ENCODE peak calls at places on chromosomes 3 and 15, in eight cellular contexts. One of them, this sample, is unnamed.

GRCh38 chr15:92653836-92654524 is 1.6 kb downstream of the FAM174B start:
- DNase-seq in neuronal stem cell: no peak
- DNase-seq in tibial artery: no peak
- DNase-seq in stomach: peak; percentile 80
- DNase-seq in Panc1: no peak
- DNase-seq in lower lobe of right lung: no peak
- DNase-seq in psoas muscle: no peak
- DNase-seq in effector memory CD4-positive, alpha-beta T cell: no peak
- DNase-seq in this sample: no peak

GRCh38 chr3:70982274-70982673 is 601.3 kb downstream of the FOXP1 start:
- DNase-seq in neuronal stem cell: no peak
- DNase-seq in tibial artery: no peak
- DNase-seq in stomach: no peak
- DNase-seq in Panc1: no peak
- DNase-seq in lower lobe of right lung: no peak
- DNase-seq in psoas muscle: no peak
- DNase-seq in effector memory CD4-positive, alpha-beta T cell: no peak
- DNase-seq in this sample: no peak

GRCh38 chr15:50257924-50258323 is 7.6 kb downstream of the HDC start:
- DNase-seq in neuronal stem cell: no peak
- DNase-seq in tibial artery: no peak
- DNase-seq in stomach: no peak
- DNase-seq in Panc1: no peak
- DNase-seq in lower lobe of right lung: no peak
- DNase-seq in psoas muscle: no peak
- DNase-seq in effector memory CD4-positive, alpha-beta T cell: no peak
- DNase-seq in this sample: no peak

GRCh38 chr15:88651971-88652370 is 13.2 kb downstream of the ISG20 start:
- DNase-seq in neuronal stem cell: no peak
- DNase-seq in tibial artery: peak; percentile 64
- DNase-seq in stomach: no peak
- DNase-seq in Panc1: no peak
- DNase-seq in lower lobe of right lung: no peak
- DNase-seq in psoas muscle: no peak
- DNase-seq in effector memory CD4-positive, alpha-beta T cell: no peak
- DNase-seq in this sample: no peak

GRCh38 chr3:23751485-23751811 is 54.3 kb upstream of the UBE2E1 start:
- DNase-seq in neuronal stem cell: peak; percentile 60
- DNase-seq in tibial artery: no peak
- DNase-seq in stomach: no peak
- DNase-seq in Panc1: no peak
- DNase-seq in lower lobe of right lung: no peak
- DNase-seq in psoas muscle: no peak
- DNase-seq in effector memory CD4-positive, alpha-beta T cell: no peak
- DNase-seq in this sample: no peak

GRCh38 chr15:32706704-32707103 is 11.1 kb upstream of the GREM1 start:
- DNase-seq in neuronal stem cell: no peak
- DNase-seq in tibial artery: no peak
- DNase-seq in stomach: no peak
- DNase-seq in Panc1: no peak
- DNase-seq in lower lobe of right lung: no peak
- DNase-seq in psoas muscle: no peak
- DNase-seq in effector memory CD4-positive, alpha-beta T cell: no peak
- DNase-seq in this sample: no peak

GRCh38 chr3:123405936-123406510 is 42.9 kb downstream of the ADCY5 start:
- DNase-seq in neuronal stem cell: no peak
- DNase-seq in tibial artery: no peak
- DNase-seq in stomach: no peak
- DNase-seq in Panc1: no peak
- DNase-seq in lower lobe of right lung: no peak
- DNase-seq in psoas muscle: no peak
- DNase-seq in effector memory CD4-positive, alpha-beta T cell: no peak
- DNase-seq in this sample: peak; percentile 21

GRCh38 chr3:110526732-110527727 is 544.6 kb upstream of the NECTIN3 start:
- DNase-seq in neuronal stem cell: peak; percentile 40
- DNase-seq in tibial artery: no peak
- DNase-seq in stomach: no peak
- DNase-seq in Panc1: no peak
- DNase-seq in lower lobe of right lung: no peak
- DNase-seq in psoas muscle: no peak
- DNase-seq in effector memory CD4-positive, alpha-beta T cell: no peak
- DNase-seq in this sample: no peak

GRCh38 chr3:47781326-47781684 is 388 bp downstream of the SMARCC1 start:
- DNase-seq in neuronal stem cell: peak; percentile 53
- DNase-seq in tibial artery: peak; percentile 81
- DNase-seq in stomach: peak; percentile 63
- DNase-seq in Panc1: no peak
- DNase-seq in lower lobe of right lung: peak; percentile 79
- DNase-seq in psoas muscle: peak; percentile 73
- DNase-seq in effector memory CD4-positive, alpha-beta T cell: peak; percentile 54
- DNase-seq in this sample: peak; percentile 81

GRCh38 chr15:45143946-45144345 is 14.2 kb downstream of the DUOX1 start:
- DNase-seq in neuronal stem cell: no peak
- DNase-seq in tibial artery: no peak
- DNase-seq in stomach: no peak
- DNase-seq in Panc1: no peak
- DNase-seq in lower lobe of right lung: no peak
- DNase-seq in psoas muscle: no peak
- DNase-seq in effector memory CD4-positive, alpha-beta T cell: no peak
- DNase-seq in this sample: no peak

GRCh38 chr3:108157275-108157674 is 64.9 kb downstream of the IFT57 start:
- DNase-seq in neuronal stem cell: no peak
- DNase-seq in tibial artery: no peak
- DNase-seq in stomach: no peak
- DNase-seq in Panc1: no peak
- DNase-seq in lower lobe of right lung: no peak
- DNase-seq in psoas muscle: no peak
- DNase-seq in effector memory CD4-positive, alpha-beta T cell: no peak
- DNase-seq in this sample: no peak

GRCh38 chr3:17030438-17030837 is 145.7 kb downstream of the PLCL2 start:
- DNase-seq in neuronal stem cell: no peak
- DNase-seq in tibial artery: no peak
- DNase-seq in stomach: no peak
- DNase-seq in Panc1: no peak
- DNase-seq in lower lobe of right lung: no peak
- DNase-seq in psoas muscle: no peak
- DNase-seq in effector memory CD4-positive, alpha-beta T cell: no peak
- DNase-seq in this sample: no peak

GRCh38 chr3:72951259-72951722 is 45.3 kb upstream of the PPP4R2 start:
- DNase-seq in neuronal stem cell: no peak
- DNase-seq in tibial artery: no peak
- DNase-seq in stomach: no peak
- DNase-seq in Panc1: no peak
- DNase-seq in lower lobe of right lung: no peak
- DNase-seq in psoas muscle: no peak
- DNase-seq in effector memory CD4-positive, alpha-beta T cell: no peak
- DNase-seq in this sample: no peak
- H3K4me3 ChIP-seq in neuronal stem cell: no peak overlapping the region
- H3K4me3 ChIP-seq in tibial artery: no peak overlapping the region
- H3K4me3 ChIP-seq in stomach: no peak overlapping the region
- H3K4me3 ChIP-seq in Panc1: no peak overlapping the region
- H3K4me3 ChIP-seq in lower lobe of right lung: no peak overlapping the region
- H3K4me3 ChIP-seq in psoas muscle: no peak overlapping the region
- H3K4me3 ChIP-seq in effector memory CD4-positive, alpha-beta T cell: no peak overlapping the region
- H3K4me3 ChIP-seq in this sample: no peak overlapping the region

DNA sequence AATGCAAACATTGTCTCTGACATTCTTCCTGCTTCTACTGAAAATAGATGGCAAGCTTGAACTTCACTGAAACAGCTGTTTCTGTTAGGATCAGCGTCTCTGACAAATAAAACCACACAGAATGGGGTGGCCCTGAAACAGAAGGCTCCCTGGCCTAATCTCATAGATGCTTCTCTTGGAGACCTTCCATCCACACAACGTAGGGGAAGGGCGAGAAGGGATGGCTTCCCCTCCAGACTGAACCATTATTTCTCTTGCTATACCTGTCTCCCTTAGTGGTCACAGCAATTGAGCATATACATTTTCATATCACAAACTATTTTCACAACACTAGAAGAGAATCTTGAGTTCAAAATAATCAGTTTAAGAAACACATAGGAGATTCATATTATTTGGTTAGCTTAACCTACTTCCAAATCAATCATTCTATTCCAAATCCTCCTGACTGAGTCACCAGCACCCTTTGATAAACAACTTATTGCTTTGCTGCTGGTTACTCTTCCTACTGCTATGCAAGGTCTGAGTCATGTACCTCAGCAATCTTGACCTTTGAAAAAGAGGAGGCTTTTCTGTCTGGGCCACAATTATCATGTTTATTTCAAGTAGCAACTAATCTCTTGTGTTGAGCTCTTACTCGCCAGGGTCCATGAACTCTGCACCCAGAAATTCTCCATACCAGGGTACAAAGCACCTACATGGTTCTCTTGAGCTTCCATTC is 45.5 kb downstream of the CBLB start:
- DNase-seq in neuronal stem cell: no peak
- DNase-seq in tibial artery: no peak
- DNase-seq in stomach: no peak
- DNase-seq in Panc1: no peak
- DNase-seq in lower lobe of right lung: no peak
- DNase-seq in psoas muscle: no peak
- DNase-seq in effector memory CD4-positive, alpha-beta T cell: no peak
- DNase-seq in this sample: no peak
- H3K27ac ChIP-seq in neuronal stem cell: no peak overlapping the region
- H3K27ac ChIP-seq in tibial artery: peak overlapping the region; percentile 19
- H3K27ac ChIP-seq in stomach: peak overlapping the region; percentile 65
- H3K27ac ChIP-seq in Panc1: no peak overlapping the region
- H3K27ac ChIP-seq in lower lobe of right lung: peak overlapping the region; percentile 8
- H3K27ac ChIP-seq in psoas muscle: peak overlapping the region; percentile 59
- H3K27ac ChIP-seq in effector memory CD4-positive, alpha-beta T cell: no peak overlapping the region
- H3K27ac ChIP-seq in this sample: peak overlapping the region; percentile 36

GRCh38 chr15:64894395-64895056 is 17.2 kb upstream of the ANKDD1A start:
- DNase-seq in neuronal stem cell: no peak
- DNase-seq in tibial artery: no peak
- DNase-seq in stomach: peak; percentile 61
- DNase-seq in Panc1: no peak
- DNase-seq in lower lobe of right lung: peak; percentile 57
- DNase-seq in psoas muscle: peak; percentile 22
- DNase-seq in effector memory CD4-positive, alpha-beta T cell: peak; percentile 79
- DNase-seq in this sample: peak; percentile 68

GRCh38 chr15:64895285-64896065 is 16.2 kb upstream of the ANKDD1A start:
- DNase-seq in neuronal stem cell: no peak
- DNase-seq in tibial artery: no peak
- DNase-seq in stomach: peak; percentile 31
- DNase-seq in Panc1: no peak
- DNase-seq in lower lobe of right lung: peak; percentile 55
- DNase-seq in psoas muscle: peak; percentile 32
- DNase-seq in effector memory CD4-positive, alpha-beta T cell: no peak
- DNase-seq in this sample: peak; percentile 55

GRCh38 chr15:64891546-64891945 is 20.2 kb upstream of the ANKDD1A start:
- DNase-seq in neuronal stem cell: no peak
- DNase-seq in tibial artery: no peak
- DNase-seq in stomach: no peak
- DNase-seq in Panc1: no peak
- DNase-seq in lower lobe of right lung: no peak
- DNase-seq in psoas muscle: no peak
- DNase-seq in effector memory CD4-positive, alpha-beta T cell: no peak
- DNase-seq in this sample: no peak

GRCh38 chr15:64893481-64894394 is 18.0 kb upstream of the ANKDD1A start:
- DNase-seq in neuronal stem cell: peak; percentile 95
- DNase-seq in tibial artery: peak; percentile 97
- DNase-seq in stomach: peak; percentile 91
- DNase-seq in Panc1: no peak
- DNase-seq in lower lobe of right lung: peak; percentile 95
- DNase-seq in psoas muscle: peak; percentile 95
- DNase-seq in effector memory CD4-positive, alpha-beta T cell: peak; percentile 94
- DNase-seq in this sample: peak; percentile 96

GRCh38 chr15:64892850-64893403 is 18.8 kb upstream of the ANKDD1A start:
- DNase-seq in neuronal stem cell: no peak
- DNase-seq in tibial artery: no peak
- DNase-seq in stomach: no peak
- DNase-seq in Panc1: no peak
- DNase-seq in lower lobe of right lung: peak; percentile 62
- DNase-seq in psoas muscle: no peak
- DNase-seq in effector memory CD4-positive, alpha-beta T cell: no peak
- DNase-seq in this sample: peak; percentile 49
- H3K4me3 ChIP-seq in neuronal stem cell: no peak overlapping the region
- H3K4me3 ChIP-seq in tibial artery: no peak overlapping the region
- H3K4me3 ChIP-seq in stomach: no peak overlapping the region
- H3K4me3 ChIP-seq in Panc1: no peak overlapping the region
- H3K4me3 ChIP-seq in lower lobe of right lung: peak overlapping the region; percentile 46
- H3K4me3 ChIP-seq in psoas muscle: no peak overlapping the region
- H3K4me3 ChIP-seq in effector memory CD4-positive, alpha-beta T cell: peak overlapping the region; percentile 8
- H3K4me3 ChIP-seq in this sample: no peak overlapping the region

GRCh38 chr15:81175496-81175895 is 21.2 kb upstream of the IL16 start:
- DNase-seq in neuronal stem cell: no peak
- DNase-seq in tibial artery: no peak
- DNase-seq in stomach: no peak
- DNase-seq in Panc1: no peak
- DNase-seq in lower lobe of right lung: no peak
- DNase-seq in psoas muscle: no peak
- DNase-seq in effector memory CD4-positive, alpha-beta T cell: no peak
- DNase-seq in this sample: no peak

GRCh38 chr15:81178365-81178764 is 18.3 kb upstream of the IL16 start:
- DNase-seq in neuronal stem cell: no peak
- DNase-seq in tibial artery: no peak
- DNase-seq in stomach: no peak
- DNase-seq in Panc1: no peak
- DNase-seq in lower lobe of right lung: no peak
- DNase-seq in psoas muscle: no peak
- DNase-seq in effector memory CD4-positive, alpha-beta T cell: no peak
- DNase-seq in this sample: no peak

GRCh38 chr15:81174125-81174524 is 22.6 kb upstream of the IL16 start:
- DNase-seq in neuronal stem cell: no peak
- DNase-seq in tibial artery: no peak
- DNase-seq in stomach: no peak
- DNase-seq in Panc1: no peak
- DNase-seq in lower lobe of right lung: no peak
- DNase-seq in psoas muscle: no peak
- DNase-seq in effector memory CD4-positive, alpha-beta T cell: no peak
- DNase-seq in this sample: no peak

GRCh38 chr15:81174759-81175327 is 21.8 kb upstream of the IL16 start:
- DNase-seq in neuronal stem cell: no peak
- DNase-seq in tibial artery: no peak
- DNase-seq in stomach: no peak
- DNase-seq in Panc1: no peak
- DNase-seq in lower lobe of right lung: no peak
- DNase-seq in psoas muscle: no peak
- DNase-seq in effector memory CD4-positive, alpha-beta T cell: no peak
- DNase-seq in this sample: no peak

DNA sequence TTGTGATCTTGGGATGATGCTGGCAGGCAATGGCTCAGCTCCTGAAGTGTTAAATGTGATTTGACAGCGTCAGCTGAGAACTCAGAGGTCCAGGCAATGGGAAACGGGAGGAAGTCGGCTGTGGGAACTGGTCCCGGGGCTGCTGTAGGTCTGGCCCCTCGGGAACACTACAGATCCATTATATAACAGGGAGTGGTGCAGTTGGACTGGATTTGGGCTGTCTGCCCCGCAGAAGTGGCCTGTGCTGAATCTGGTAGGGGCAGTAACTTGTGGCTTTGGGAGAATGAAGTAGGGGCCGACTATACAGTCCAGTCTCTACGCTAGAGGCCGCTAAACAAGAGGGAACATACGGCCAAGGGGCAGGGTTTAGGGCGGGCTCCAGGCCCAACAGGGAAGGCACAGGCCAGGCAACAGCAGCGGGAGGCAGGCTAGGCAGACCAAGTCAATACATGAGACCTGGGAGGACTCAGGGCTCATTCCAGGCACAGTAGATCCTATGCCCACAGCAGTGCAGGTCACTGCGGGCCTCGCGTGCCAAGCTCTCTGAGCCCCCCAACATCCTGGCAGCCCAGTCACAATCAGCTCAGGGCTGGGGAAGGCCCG is 20.3 kb upstream of the IL16 start:
- DNase-seq in neuronal stem cell: no peak
- DNase-seq in tibial artery: peak; percentile 82
- DNase-seq in stomach: no peak
- DNase-seq in Panc1: no peak
- DNase-seq in lower lobe of right lung: no peak
- DNase-seq in psoas muscle: peak; percentile 62
- DNase-seq in effector memory CD4-positive, alpha-beta T cell: no peak
- DNase-seq in this sample: peak; percentile 60
- H3K27ac ChIP-seq in neuronal stem cell: no peak overlapping the region
- H3K27ac ChIP-seq in tibial artery: peak overlapping the region; percentile 58
- H3K27ac ChIP-seq in stomach: no peak overlapping the region
- H3K27ac ChIP-seq in Panc1: no peak overlapping the region
- H3K27ac ChIP-seq in lower lobe of right lung: peak overlapping the region; percentile 76
- H3K27ac ChIP-seq in psoas muscle: peak overlapping the region; percentile 27
- H3K27ac ChIP-seq in effector memory CD4-positive, alpha-beta T cell: no peak overlapping the region
- H3K27ac ChIP-seq in this sample: no peak overlapping the region